ENCODE peak calls at places on chromosome X, in seven cellular contexts. X is GM23248, U is MCF 10A, B is T47D, W is suprapubic skin, P is lung, Q is GM03348. M is an unnamed sample.

GRCh38 chrX:71365876-71366673 is at the start of gene TAF1:
- DNase-seq in X (peak), U (peak), B (peak), W (peak), P (peak), Q (peak), M (peak)

GRCh38 chrX:16140448-16140847 is 17.1 kb downstream of the GRPR start:
- DNase-seq in X (no peak), U (no peak), B (no peak), W (no peak), P (no peak), Q (no peak), M (no peak)

GRCh38 chrX:3663576-3664290 is 49.7 kb downstream of the PRKX start:
- DNase-seq in X (no peak), U (no peak), B (no peak), W (no peak), P (no peak), Q (no peak), M (no peak)

GRCh38 chrX:154799554-154800348 is 5.5 kb downstream of the MPP1 start:
- DNase-seq in X (no peak), U (peak), B (no peak), W (no peak), P (no peak), Q (no peak), M (no peak)

GRCh38 chrX:154546354-154547244 is at the start of gene G6PD:
- DNase-seq in X (peak), U (peak), B (peak), W (no peak), P (peak), Q (peak), M (peak)

GRCh38 chrX:118216086-118216485 is 99.5 kb upstream of the KLHL13 start:
- DNase-seq in X (no peak), U (no peak), B (no peak), W (no peak), P (no peak), Q (no peak), M (no peak)

GRCh38 chrX:107470971-107471370 is 21.5 kb downstream of the FRMPD3 start:
- DNase-seq in X (no peak), U (no peak), B (no peak), W (no peak), P (no peak), Q (no peak), M (no peak)

GRCh38 chrX:3514996-3515395 is 168.5 kb upstream of the MXRA5 start:
- DNase-seq in X (peak), U (peak), B (no peak), W (no peak), P (no peak), Q (no peak), M (no peak)

GRCh38 chrX:41447897-41448296 is 754 bp downstream of the NYX start:
- DNase-seq in X (no peak), U (no peak), B (no peak), W (no peak), P (no peak), Q (no peak), M (no peak)

GRCh38 chrX:9995855-9996339 is 28.7 kb downstream of the CLDN34 start:
- DNase-seq in X (peak), U (peak), B (peak), W (peak), P (peak), Q (peak), M (peak)

GRCh38 chrX:3119376-3119775 is 78.1 kb downstream of the ARSF start:
- DNase-seq in X (no peak), U (peak), B (no peak), W (no peak), P (no peak), Q (no peak), M (no peak)

GRCh38 chrX:24561121-24561520 is 86.0 kb downstream of the PCYT1B start:
- DNase-seq in X (peak), U (peak), B (no peak), W (no peak), P (no peak), Q (peak), M (peak)

GRCh38 chrX:6679988-6680387 is 145.1 kb upstream of the VCX3A start:
- DNase-seq in X (no peak), U (no peak), B (no peak), W (no peak), P (no peak), Q (no peak), M (no peak)

GRCh38 chrX:51215266-51215665 is 117.4 kb upstream of the NUDT10 start:
- DNase-seq in X (no peak), U (no peak), B (no peak), W (no peak), P (no peak), Q (no peak), M (no peak)

GRCh38 chrX:1224954-1225353 is 12.5 kb upstream of the CRLF2 start:
- DNase-seq in X (no peak), U (no peak), B (no peak), W (peak), P (no peak), Q (no peak), M (no peak)

GRCh38 chrX:19514791-19515614 is at the start of gene MAP3K15:
- DNase-seq in X (peak), U (no peak), B (no peak), W (no peak), P (peak), Q (peak), M (peak)

GRCh38 chrX:41478397-41478911 is 31.3 kb downstream of the NYX start:
- DNase-seq in X (peak), U (no peak), B (no peak), W (no peak), P (no peak), Q (no peak), M (no peak)

GRCh38 chrX:71514367-71515038 is 18.4 kb upstream of the OGT start:
- DNase-seq in X (peak), U (no peak), B (no peak), W (no peak), P (no peak), Q (peak), M (no peak)

GRCh38 chrX:45208121-45208856 is 7.6 kb upstream of the DIPK2B start:
- DNase-seq in X (no peak), U (no peak), B (no peak), W (no peak), P (no peak), Q (no peak), M (no peak)

GRCh38 chrX:153381684-153382532 is 19.2 kb downstream of the PNMA6E start:
- DNase-seq in X (peak), U (peak), B (no peak), W (no peak), P (no peak), Q (peak), M (no peak)

GRCh38 chrX:100643943-100644587 is at the start of gene SRPX2:
- DNase-seq in X (peak), U (peak), B (no peak), W (no peak), P (no peak), Q (peak), M (no peak)

GRCh38 chrX:39065051-39065871 is 264.0 kb downstream of the MID1IP1 start:
- DNase-seq in X (no peak), U (no peak), B (no peak), W (no peak), P (no peak), Q (no peak), M (no peak)

GRCh38 chrX:153445856-153446635 is at the start of gene TREX2:
- DNase-seq in X (no peak), U (no peak), B (no peak), W (no peak), P (no peak), Q (no peak), M (no peak)

GRCh38 chrX:101485212-101486064 is at the start of gene ARMCX4:
- DNase-seq in X (peak), U (no peak), B (peak), W (peak), P (no peak), Q (peak), M (no peak)

GRCh38 chrX:71623714-71624113 is 5.4 kb upstream of the CXCR3 start:
- DNase-seq in X (no peak), U (no peak), B (no peak), W (no peak), P (no peak), Q (no peak), M (no peak)

GRCh38 chrX:119728487-119728886 is 29.9 kb upstream of the SOWAHD start:
- DNase-seq in X (no peak), U (no peak), B (no peak), W (no peak), P (no peak), Q (no peak), M (no peak)

GRCh38 chrX:8364369-8365141 is 100.1 kb upstream of the VCX3B start:
- DNase-seq in X (no peak), U (peak), B (no peak), W (no peak), P (no peak), Q (no peak), M (no peak)

GRCh38 chrX:119647552-119648420 is 41.6 kb upstream of the NKRF start:
- DNase-seq in X (no peak), U (no peak), B (no peak), W (no peak), P (no peak), Q (no peak), M (no peak)

GRCh38 chrX:19174401-19175025 is 52.2 kb upstream of the ADGRG2 start:
- DNase-seq in X (peak), U (peak), B (no peak), W (no peak), P (no peak), Q (peak), M (no peak)

GRCh38 chrX:131741103-131741581 is 197.3 kb downstream of the OR13H1 start:
- DNase-seq in X (no peak), U (no peak), B (no peak), W (no peak), P (peak), Q (no peak), M (no peak)

GRCh38 chrX:16671005-16671404 is 21.0 kb downstream of the S100G start:
- DNase-seq in X (peak), U (peak), B (peak), W (no peak), P (no peak), Q (peak), M (peak)

GRCh38 chrX:153946910-153947769 is 2.7 kb upstream of the RENBP start:
- DNase-seq in X (peak), U (peak), B (no peak), W (no peak), P (peak), Q (peak), M (peak)

GRCh38 chrX:15170927-15171326 is 99.0 kb downstream of the ASB9 start:
- DNase-seq in X (no peak), U (no peak), B (no peak), W (no peak), P (no peak), Q (no peak), M (no peak)

GRCh38 chrX:154002215-154002719 is 17.4 kb downstream of the IRAK1 start:
- DNase-seq in X (peak), U (peak), B (no peak), W (no peak), P (no peak), Q (peak), M (no peak)

GRCh38 chrX:97295954-97296353 is 412.2 kb downstream of the RPA4 start:
- DNase-seq in X (no peak), U (no peak), B (peak), W (no peak), P (no peak), Q (no peak), M (no peak)

GRCh38 chrX:72347366-72347765 is 41.7 kb upstream of the CITED1 start:
- DNase-seq in X (no peak), U (no peak), B (no peak), W (no peak), P (no peak), Q (no peak), M (no peak)

GRCh38 chrX:112784692-112785091 is 55.9 kb downstream of the AMOT start:
- DNase-seq in X (no peak), U (no peak), B (no peak), W (no peak), P (no peak), Q (no peak), M (no peak)